ENCODE peak calls at places on chromosomes 3 and 15, in five cellular contexts. U is cardiac muscle cell, P is AG10803, B is mucosa of descending colon, V is suprapubic skin. T is an unnamed sample.

GRCh38 chr15:36358094-36358961 is 221.1 kb upstream of the CDIN1 start:
- DNase-seq in U (peak; percentile 84), P (peak; percentile 83), B (no peak), V (no peak), T (peak; percentile 43)

GRCh38 chr3:184716652-184717607 is 5.1 kb upstream of the MAGEF1 start:
- DNase-seq in U (peak; percentile 66), P (peak; percentile 67), B (no peak), V (no peak), T (peak; percentile 60)

GRCh38 chr3:32448686-32449474 is 53.8 kb downstream of the CMTM6 start:
- DNase-seq in U (no peak), P (no peak), B (no peak), V (no peak), T (no peak)

GRCh38 chr3:133895208-133896001 is at the start of gene RAB6B:
- DNase-seq in U (peak; percentile 50), P (peak; percentile 32), B (no peak), V (no peak), T (peak; percentile 78)

GRCh38 chr3:126083511-126083912 is 412 bp downstream of the SLC41A3 start:
- DNase-seq in U (peak; percentile 40), P (peak; percentile 22), B (peak; percentile 49), V (no peak), T (peak; percentile 63)

GRCh38 chr15:81091889-81092558 is 42.0 kb upstream of the CFAP161 start:
- DNase-seq in U (peak; percentile 71), P (peak; percentile 93), B (no peak), V (no peak), T (peak; percentile 71)

GRCh38 chr3:52237659-52238172 is 1.2 kb downstream of the TWF2 start:
- DNase-seq in U (peak; percentile 88), P (peak; percentile 90), B (peak; percentile 56), V (peak; percentile 94), T (peak; percentile 93)

GRCh38 chr15:40793216-40793989 is 13.5 kb upstream of the ZFYVE19 start:
- DNase-seq in U (peak; percentile 95), P (peak; percentile 84), B (peak; percentile 91), V (no peak), T (peak; percentile 83)

GRCh38 chr3:52873433-52874159 is 23.8 kb downstream of the STIMATE start:
- DNase-seq in U (peak; percentile 65), P (peak; percentile 50), B (no peak), V (no peak), T (no peak)

GRCh38 chr3:9932535-9932842 is 1.1 kb upstream of the CRELD1 start:
- DNase-seq in U (no peak), P (no peak), B (peak; percentile 21), V (no peak), T (no peak)

GRCh38 chr3:157479464-157480243 is 23.6 kb downstream of the VEPH1 start:
- DNase-seq in U (no peak), P (no peak), B (no peak), V (no peak), T (no peak)

GRCh38 chr3:162517110-162517509 is 1020.5 kb downstream of the OTOL1 start:
- DNase-seq in U (peak; percentile 8), P (peak; percentile 2), B (no peak), V (no peak), T (no peak)

GRCh38 chr15:100707229-100707628 is 104.8 kb downstream of the ASB7 start:
- DNase-seq in U (peak; percentile 31), P (no peak), B (no peak), V (no peak), T (no peak)

GRCh38 chr3:32177702-32178198 is 60.7 kb upstream of the CMTM8 start:
- DNase-seq in U (peak; percentile 91), P (peak; percentile 40), B (peak; percentile 85), V (no peak), T (peak; percentile 57)

GRCh38 chr3:48587686-48588085 is 7.4 kb downstream of the COL7A1 start:
- DNase-seq in U (no peak), P (no peak), B (no peak), V (no peak), T (no peak)

GRCh38 chr3:58529516-58530353 is 7.3 kb downstream of the ACOX2 start:
- DNase-seq in U (peak; percentile 38), P (peak; percentile 15), B (peak; percentile 35), V (no peak), T (no peak)

GRCh38 chr3:150783920-150784746 is 21.2 kb upstream of the SIAH2 start:
- DNase-seq in U (no peak), P (no peak), B (no peak), V (no peak), T (no peak)

GRCh38 chr3:183500349-183500748 is 55.2 kb downstream of the KLHL6 start:
- DNase-seq in U (no peak), P (no peak), B (no peak), V (no peak), T (no peak)

GRCh38 chr3:169232863-169233262 is 430.6 kb downstream of the MECOM start:
- DNase-seq in U (peak; percentile 68), P (peak; percentile 27), B (no peak), V (no peak), T (peak; percentile 72)

GRCh38 chr3:126035362-126036050 is 48.4 kb downstream of the SLC41A3 start:
- DNase-seq in U (no peak), P (no peak), B (no peak), V (peak; percentile 34), T (no peak)

GRCh38 chr3:151501171-151501790 is 40.4 kb upstream of the IGSF10 start:
- DNase-seq in U (peak; percentile 61), P (no peak), B (no peak), V (no peak), T (no peak)

GRCh38 chr3:188947983-188948657 is 223.7 kb upstream of the TPRG1 start:
- DNase-seq in U (peak; percentile 100), P (peak; percentile 92), B (peak; percentile 88), V (peak; percentile 96), T (peak; percentile 83)

GRCh38 chr3:12990781-12991480 is 82.3 kb downstream of the IQSEC1 start:
- DNase-seq in U (peak; percentile 33), P (peak; percentile 78), B (no peak), V (no peak), T (peak; percentile 16)

GRCh38 chr3:88677311-88677710 is 430.1 kb upstream of the EPHA3 start:
- DNase-seq in U (no peak), P (no peak), B (no peak), V (no peak), T (no peak)

GRCh38 chr3:52440671-52441070 is 4.2 kb downstream of the SEMA3G start:
- DNase-seq in U (no peak), P (no peak), B (no peak), V (no peak), T (no peak)

GRCh38 chr3:97932387-97932801 is 39.8 kb downstream of the RIOX2 start:
- DNase-seq in U (peak; percentile 70), P (no peak), B (no peak), V (no peak), T (no peak)

GRCh38 chr3:148955544-148956346 is 35.6 kb upstream of the GYG1 start:
- DNase-seq in U (peak; percentile 94), P (peak; percentile 96), B (peak; percentile 81), V (no peak), T (peak; percentile 86)

GRCh38 chr3:119279844-119280243 is 14.3 kb upstream of the ARHGAP31 start:
- DNase-seq in U (no peak), P (no peak), B (no peak), V (no peak), T (no peak)

GRCh38 chr15:101676965-101677364 is 24.8 kb upstream of the TM2D3 start:
- DNase-seq in U (no peak), P (peak; percentile 97), B (no peak), V (no peak), T (no peak)

GRCh38 chr3:143348486-143349327 is 229.1 kb downstream of the CHST2 start:
- DNase-seq in U (peak; percentile 22), P (no peak), B (no peak), V (no peak), T (no peak)

GRCh38 chr3:107855710-107856109 is 235.1 kb downstream of the CD47 start:
- DNase-seq in U (peak; percentile 45), P (peak; percentile 21), B (peak; percentile 6), V (no peak), T (no peak)

GRCh38 chr3:145243875-145244274 is 917.1 kb downstream of the PLOD2 start:
- DNase-seq in U (peak; percentile 93), P (peak; percentile 41), B (no peak), V (no peak), T (no peak)

GRCh38 chr15:60396964-60397771 is 618 bp downstream of the ANXA2 start:
- DNase-seq in U (peak; percentile 78), P (peak; percentile 82), B (peak; percentile 84), V (peak; percentile 89), T (peak; percentile 85)

GRCh38 chr3:167820114-167820865 is 84.8 kb downstream of the SERPINI1 start:
- DNase-seq in U (no peak), P (no peak), B (no peak), V (no peak), T (no peak)

GRCh38 chr3:172076212-172076611 is 36.8 kb downstream of the FNDC3B start:
- DNase-seq in U (no peak), P (no peak), B (no peak), V (no peak), T (no peak)

GRCh38 chr15:58477228-58477627 is 45.4 kb downstream of the LIPC start:
- DNase-seq in U (no peak), P (no peak), B (no peak), V (no peak), T (no peak)
- H3K4me3 ChIP-seq in U (no peak overlapping the region), P (no peak overlapping the region), B (no peak overlapping the region), V (no peak overlapping the region), T (no peak overlapping the region)

GRCh38 chr15:79221696-79222095 is 60.8 kb upstream of the ANKRD34C start:
- DNase-seq in U (no peak), P (no peak), B (no peak), V (peak; percentile 35), T (no peak)

GRCh38 chr15:79218588-79219200 is 63.8 kb upstream of the ANKRD34C start:
- DNase-seq in U (peak; percentile 14), P (peak; percentile 10), B (no peak), V (peak; percentile 4), T (no peak)

GRCh38 chr15:79213650-79214049 is 68.9 kb upstream of the ANKRD34C start:
- DNase-seq in U (no peak), P (no peak), B (no peak), V (no peak), T (no peak)

DNA sequence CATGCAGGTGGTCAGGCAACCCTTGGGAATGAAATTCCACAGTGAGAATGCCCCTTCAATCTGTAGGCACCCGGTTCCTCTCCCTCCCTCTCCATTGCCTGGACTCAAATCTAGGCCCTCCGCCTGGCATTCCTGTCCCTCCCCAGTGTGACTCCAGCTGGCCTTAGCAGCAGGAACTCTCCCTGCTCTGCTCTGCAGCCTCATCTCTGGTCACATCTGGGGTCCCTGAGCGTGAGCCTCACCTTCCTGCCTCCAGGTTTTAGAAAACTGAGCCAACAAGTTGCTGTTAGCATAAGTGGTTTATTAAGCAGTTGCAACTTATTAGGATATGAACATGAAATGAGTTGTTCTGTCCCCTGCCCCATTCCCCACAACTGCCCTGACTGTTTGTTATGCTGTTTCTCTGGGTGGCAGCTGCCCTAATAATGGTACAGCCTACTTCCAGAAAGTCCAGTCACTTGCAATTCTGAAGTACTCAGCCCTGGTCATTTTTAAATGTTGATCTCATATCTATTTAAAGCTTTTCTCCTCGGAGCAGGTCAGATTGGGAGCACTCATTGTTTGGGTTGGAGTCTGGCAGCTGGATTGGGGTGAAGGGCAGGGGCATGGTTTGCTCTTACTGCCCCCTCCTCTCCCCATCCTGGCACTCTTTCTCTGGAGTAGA is 63.0 kb upstream of the ANKRD34C start:
- DNase-seq in U (no peak), P (no peak), B (no peak), V (peak; percentile 52), T (no peak)
- H3K4me3 ChIP-seq in U (no peak overlapping the region), P (no peak overlapping the region), B (no peak overlapping the region), V (no peak overlapping the region), T (no peak overlapping the region)

GRCh38 chr3:110016235-110016634 is 678.9 kb upstream of the DPPA4 start:
- DNase-seq in U (peak; percentile 29), P (no peak), B (no peak), V (no peak), T (no peak)
- H3K4me3 ChIP-seq in U (no peak overlapping the region), P (no peak overlapping the region), B (no peak overlapping the region), V (no peak overlapping the region), T (no peak overlapping the region)

GRCh38 chr3:46488735-46489361 is 8.9 kb upstream of the RTP3 start:
- DNase-seq in U (peak; percentile 88), P (peak; percentile 81), B (peak; percentile 99), V (peak; percentile 95), T (no peak)
- H3K4me3 ChIP-seq in U (no peak overlapping the region), P (no peak overlapping the region), B (no peak overlapping the region), V (no peak overlapping the region), T (no peak overlapping the region)